ENCODE peak calls at places on chromosomes 6 and 20, in seven cellular contexts. I, D, N, T, B, Z and O are unnamed samples.

GRCh38 chr6:6631526-6632276 is 43.2 kb downstream of the LY86 start:
- DNase-seq in I (no peak), D (peak; percentile 27), N (no peak), T (no peak), B (no peak), Z (no peak), O (no peak)

GRCh38 chr20:44701116-44701865 is 13.9 kb upstream of the CCN5 start:
- DNase-seq in I (no peak), D (no peak), N (no peak), T (no peak), B (no peak), Z (no peak), O (no peak)

GRCh38 chr20:39491711-39492110 is 529.6 kb downstream of the DHX35 start:
- DNase-seq in I (no peak), D (no peak), N (no peak), T (no peak), B (no peak), Z (no peak), O (no peak)

GRCh38 chr6:76264466-76264865 is 192.0 kb upstream of the IMPG1 start:
- DNase-seq in I (no peak), D (no peak), N (no peak), T (no peak), B (no peak), Z (no peak), O (no peak)

GRCh38 chr6:32664827-32665362 is 1.6 kb downstream of the HLA-DQB1 start:
- DNase-seq in I (peak; percentile 39), D (no peak), N (peak; percentile 33), T (no peak), B (peak; percentile 37), Z (no peak), O (no peak)

GRCh38 chr6:36724514-36725385 is 27.1 kb downstream of the RAB44 start:
- DNase-seq in I (peak; percentile 19), D (peak; percentile 21), N (peak; percentile 15), T (peak; percentile 80), B (peak; percentile 89), Z (no peak), O (peak; percentile 31)

GRCh38 chr6:112806163-112806900 is 459.2 kb downstream of the RFPL4B start:
- DNase-seq in I (no peak), D (no peak), N (no peak), T (no peak), B (no peak), Z (no peak), O (peak; percentile 14)

GRCh38 chr6:34551720-34552119 is 4.4 kb downstream of the SPDEF start:
- DNase-seq in I (no peak), D (no peak), N (no peak), T (no peak), B (no peak), Z (no peak), O (no peak)

GRCh38 chr20:59784365-59785117 is 148.9 kb downstream of the SYCP2 start:
- DNase-seq in I (no peak), D (no peak), N (no peak), T (no peak), B (no peak), Z (no peak), O (no peak)

GRCh38 chr20:49945701-49946477 is 9.7 kb downstream of the RNF114 start:
- DNase-seq in I (no peak), D (no peak), N (no peak), T (no peak), B (no peak), Z (no peak), O (no peak)

GRCh38 chr20:24724982-24725533 is 224.0 kb upstream of the CST7 start:
- DNase-seq in I (no peak), D (no peak), N (no peak), T (no peak), B (no peak), Z (no peak), O (no peak)

GRCh38 chr20:19974621-19975435 is 42.3 kb upstream of the NAA20 start:
- DNase-seq in I (no peak), D (peak; percentile 96), N (no peak), T (peak; percentile 79), B (peak; percentile 88), Z (peak; percentile 48), O (peak; percentile 94)

GRCh38 chr6:38493929-38494547 is 145.7 kb downstream of the BTBD9 start:
- DNase-seq in I (peak; percentile 70), D (peak; percentile 47), N (peak; percentile 70), T (peak; percentile 81), B (peak; percentile 85), Z (peak; percentile 67), O (peak; percentile 52)